ENCODE peak calls at places on chromosomes 13 and 19, in seven cellular contexts. I is cerebellar cortex; K is ascending aorta; N is spleen; F is upper lobe of left lung; A is stimulated activated CD8-positive, alpha-beta memory T cell treated with anti-CD3 and anti-CD28 coated beads, Interleukin-4, amount 100 ng/mL, for 4 hours; J is retina. C is an unnamed sample.

GRCh38 chr13:112510987-112511715 is 76.8 kb downstream of the TUBGCP3 start:
- DNase-seq in I (no peak), K (no peak), N (no peak), F (no peak), A (no peak), J (no peak), C (no peak)

GRCh38 chr13:97574926-97575325 is 141.0 kb downstream of the RAP2A start:
- DNase-seq in I (peak), K (no peak), N (no peak), F (no peak), A (no peak), J (no peak), C (no peak)

GRCh38 chr19:16259385-16260159 is 61.9 kb downstream of the AP1M1 start:
- DNase-seq in I (no peak), K (no peak), N (peak), F (no peak), A (no peak), J (no peak), C (no peak)

GRCh38 chr13:49303533-49304252 is 56.0 kb downstream of the CDADC1 start:
- DNase-seq in I (no peak), K (no peak), N (peak), F (no peak), A (no peak), J (no peak), C (no peak)

GRCh38 chr13:32318072-32318471 is 2.8 kb downstream of the BRCA2 start:
- DNase-seq in I (no peak), K (no peak), N (no peak), F (no peak), A (no peak), J (no peak), C (no peak)

GRCh38 chr19:34222386-34222785 is 32.0 kb upstream of the GARRE1 start:
- DNase-seq in I (no peak), K (no peak), N (no peak), F (no peak), A (no peak), J (no peak), C (no peak)

GRCh38 chr19:46431824-46432223 is 3.1 kb upstream of the PNMA8C start:
- DNase-seq in I (peak), K (no peak), N (no peak), F (no peak), A (no peak), J (no peak), C (peak)

GRCh38 chr19:36605839-36606478 is 846 bp downstream of the ZNF382 start:
- DNase-seq in I (peak), K (no peak), N (no peak), F (no peak), A (no peak), J (no peak), C (no peak)

GRCh38 chr13:40130871-40131636 is 475.6 kb downstream of the COG6 start:
- DNase-seq in I (no peak), K (no peak), N (no peak), F (no peak), A (no peak), J (no peak), C (peak)

GRCh38 chr13:111265006-111265700 is 55.3 kb upstream of the TEX29 start:
- DNase-seq in I (peak), K (no peak), N (no peak), F (no peak), A (no peak), J (no peak), C (no peak)

GRCh38 chr13:95385808-95386207 is 84.6 kb upstream of the ABCC4 start:
- DNase-seq in I (no peak), K (no peak), N (no peak), F (no peak), A (no peak), J (no peak), C (no peak)

GRCh38 chr19:1032264-1032867 is 6.0 kb downstream of the CNN2 start:
- DNase-seq in I (no peak), K (no peak), N (no peak), F (no peak), A (no peak), J (no peak), C (no peak)